ENCODE peak calls at places on chromosomes 6 and 20, in four cellular contexts. S is spleen, I is K562, H is upper lobe of left lung. N is an unnamed sample.

GRCh38 chr20:34112600-34113061 is 588 bp upstream of the EIF2S2 start:
- DNase-seq in H (no peak), S (peak; percentile 79), I (no peak), N (no peak)

GRCh38 chr20:43744966-43745733 is 18.3 kb upstream of the GTSF1L start:
- DNase-seq in S (no peak), I (peak; percentile 21), H (no peak), N (no peak)

GRCh38 chr6:40882321-40882720 is 156.7 kb downstream of the UNC5CL start:
- DNase-seq in I (no peak), H (peak; percentile 29), S (no peak), N (no peak)

GRCh38 chr20:61546641-61547040 is 294.6 kb downstream of the CDH4 start:
- DNase-seq in H (no peak), I (no peak), S (no peak), N (no peak)

GRCh38 chr6:81126150-81126549 is 626.3 kb downstream of the TENT5A start:
- DNase-seq in S (no peak), H (no peak), I (no peak), N (no peak)

GRCh38 chr6:116329156-116329555 is 41.6 kb upstream of the DSE start:
- DNase-seq in I (no peak), H (no peak), S (no peak), N (no peak)

GRCh38 chr6:11714116-11714797 is 64.3 kb downstream of the ADTRP start:
- DNase-seq in S (no peak), I (no peak), H (no peak), N (no peak)

GRCh38 chr6:150119256-150119655 is 23.6 kb upstream of the PPP1R14C start:
- DNase-seq in I (no peak), S (no peak), H (no peak), N (no peak)

GRCh38 chr6:27674882-27675281 is 202.0 kb upstream of the ZNF184 start:
- DNase-seq in I (no peak), H (no peak), S (no peak), N (no peak)

GRCh38 chr6:110513001-110513400 is 36.6 kb upstream of the SLC22A16 start:
- DNase-seq in S (no peak), H (no peak), I (no peak), N (no peak)

GRCh38 chr6:105798057-105798456 is 288.1 kb upstream of the PRDM1 start:
- DNase-seq in I (no peak), H (no peak), S (no peak), N (no peak)

GRCh38 chr6:105759946-105760345 is 326.2 kb upstream of the PRDM1 start:
- DNase-seq in H (no peak), I (no peak), S (no peak), N (no peak)

GRCh38 chr20:18738055-18738454 is 75.5 kb upstream of the SCP2D1 start:
- DNase-seq in I (peak; percentile 40), H (no peak), S (no peak), N (no peak)

GRCh38 chr20:52410746-52411317 is 219.3 kb upstream of the ZFP64 start:
- DNase-seq in H (no peak), S (no peak), I (no peak), N (no peak)

GRCh38 chr6:47145212-47145611 is 103.1 kb upstream of the ADGRF1 start:
- DNase-seq in H (no peak), I (no peak), S (no peak), N (no peak)

GRCh38 chr6:90068264-90068663 is 174.0 kb downstream of the GJA10 start:
- DNase-seq in S (no peak), I (peak; percentile 69), H (no peak), N (no peak)

GRCh38 chr20:4161447-4162251 is 146.3 kb upstream of the RNF24 start:
- DNase-seq in I (no peak), H (peak; percentile 73), S (peak; percentile 74), N (no peak)

DNA sequence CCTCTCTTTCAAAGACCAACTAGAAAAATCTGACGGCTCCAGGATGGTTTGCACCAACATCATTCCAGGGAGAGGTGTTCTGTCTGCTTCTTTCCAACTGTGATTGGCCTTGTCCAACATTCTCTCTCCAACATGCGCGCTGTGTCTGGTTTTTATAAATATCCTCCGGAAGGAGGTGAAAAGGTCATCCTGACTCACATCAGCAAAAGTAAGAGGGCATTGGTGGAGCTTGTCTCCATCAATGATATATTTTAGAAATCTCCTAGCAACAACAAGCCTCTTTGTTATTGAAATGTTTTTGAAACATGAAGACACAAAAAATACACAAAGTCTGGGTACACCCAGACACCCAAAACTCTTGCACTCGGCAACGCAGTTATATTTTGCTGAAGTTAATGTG is 475.3 kb upstream of the JARID2 start:
- DNase-seq in I (no peak), H (no peak), S (no peak), N (no peak)
- TF ChIP-seq POLR2AphosphoS5 in I (no peak), H (no peak), S (no peak), N (no peak)

GRCh38 chr6:42978487-42978792 is 541 bp downstream of the PEX6 start:
- DNase-seq in I (peak; percentile 81), S (peak; percentile 90), H (no peak), N (peak; percentile 37)

GRCh38 chr6:42978793-42979522 is at the start of gene PEX6:
- DNase-seq in S (peak; percentile 99), I (peak; percentile 94), H (peak; percentile 93), N (peak; percentile 96)

GRCh38 chr6:42970859-42971612 is 7.9 kb downstream of the PEX6 start:
- DNase-seq in H (no peak), I (peak; percentile 82), S (no peak), N (no peak)

GRCh38 chr6:42971746-42972327 is 7.1 kb downstream of the PEX6 start:
- DNase-seq in I (no peak), H (no peak), S (no peak), N (no peak)

DNA sequence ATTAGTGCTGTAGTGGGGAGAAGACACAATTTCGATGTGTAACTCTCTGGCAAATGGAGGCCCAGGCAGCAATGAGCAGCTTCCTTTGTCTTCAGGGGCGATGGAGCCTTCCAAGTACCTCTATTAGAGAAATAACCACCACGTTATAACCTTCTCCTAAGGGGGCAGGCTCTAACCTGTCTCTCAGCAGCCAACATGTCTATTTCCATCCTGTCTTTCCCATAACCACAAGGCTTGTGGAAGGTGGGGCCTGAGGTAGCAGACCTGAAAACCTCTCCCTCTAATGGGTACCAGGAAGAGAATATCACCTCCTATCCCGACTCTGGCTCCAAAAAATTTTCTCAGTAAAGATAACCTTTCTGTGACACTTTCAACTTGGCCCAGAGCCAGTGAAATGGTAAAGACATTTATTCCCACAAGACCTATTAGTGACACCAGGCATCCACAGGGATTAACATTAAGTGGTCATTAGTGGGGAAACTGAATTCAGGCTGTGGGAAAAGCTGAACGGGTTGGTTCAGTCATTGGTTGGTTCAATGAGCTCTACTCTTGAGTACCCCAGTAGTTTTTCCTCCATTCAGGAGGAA is 4.0 kb downstream of the PEX6 start:
- DNase-seq in H (no peak), S (no peak), I (no peak), N (no peak)
- TF ChIP-seq POLR2A in H (no peak), S (no peak), I (no peak), N (no peak)

GRCh38 chr20:38940644-38941043 is 14.4 kb downstream of the FAM83D start:
- DNase-seq in I (no peak), S (no peak), H (no peak), N (no peak)

GRCh38 chr20:38937000-38937399 is 10.8 kb downstream of the FAM83D start:
- DNase-seq in I (no peak), S (no peak), H (no peak), N (no peak)

GRCh38 chr20:38937978-38938473 is 11.8 kb downstream of the FAM83D start:
- DNase-seq in I (no peak), S (no peak), H (no peak), N (no peak)

GRCh38 chr20:38941726-38942389 is 15.6 kb downstream of the FAM83D start:
- DNase-seq in I (no peak), S (no peak), H (no peak), N (no peak)

GRCh38 chr20:38939686-38940085 is 13.5 kb downstream of the FAM83D start:
- DNase-seq in I (no peak), S (no peak), H (no peak), N (no peak)
- TF ChIP-seq POLR2AphosphoS5 in I (no peak), S (no peak), H (no peak), N (no peak)

DNA sequence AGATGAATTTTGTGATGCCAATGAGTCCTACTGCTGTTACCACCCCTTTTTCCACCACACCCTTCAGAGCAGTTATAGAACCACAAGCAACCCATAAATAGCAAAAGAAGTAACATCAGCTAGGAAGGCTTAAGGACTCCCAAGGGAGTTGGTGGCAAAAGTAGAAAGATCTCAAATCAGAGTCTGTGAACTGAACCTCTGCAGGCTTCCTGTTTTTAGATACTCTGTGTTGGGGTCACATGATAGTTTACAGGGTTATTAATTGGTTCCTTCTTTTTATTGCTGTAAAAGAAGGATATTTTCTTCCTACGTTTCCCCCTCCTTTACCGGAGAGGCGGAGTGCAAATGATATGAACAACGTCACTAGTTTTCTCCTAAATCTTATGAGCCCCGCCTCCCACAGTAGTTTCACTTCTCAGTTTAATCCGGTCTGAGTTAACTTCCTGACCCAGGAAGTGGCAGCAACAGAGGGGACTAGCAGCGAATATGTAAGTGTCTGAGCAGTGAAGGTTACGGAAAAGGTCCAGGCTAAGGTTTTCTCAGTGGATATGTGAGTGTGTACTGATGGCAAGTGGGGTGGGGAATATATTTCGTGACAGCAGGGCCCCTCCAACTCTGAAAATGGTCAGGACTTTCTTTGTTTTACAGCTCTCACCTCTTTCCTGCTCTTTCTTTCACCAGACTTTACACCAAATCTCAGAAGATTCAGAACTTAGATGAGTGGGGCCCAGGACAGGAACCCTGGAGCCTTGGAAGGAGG is at the start of gene TRIM38:
- DNase-seq in H (no peak), S (no peak), I (peak; percentile 85), N (peak; percentile 37)
- TF ChIP-seq POLR2A in H (peak; percentile 94), S (peak; percentile 89), I (peak; percentile 91), N (peak; percentile 98)

DNA sequence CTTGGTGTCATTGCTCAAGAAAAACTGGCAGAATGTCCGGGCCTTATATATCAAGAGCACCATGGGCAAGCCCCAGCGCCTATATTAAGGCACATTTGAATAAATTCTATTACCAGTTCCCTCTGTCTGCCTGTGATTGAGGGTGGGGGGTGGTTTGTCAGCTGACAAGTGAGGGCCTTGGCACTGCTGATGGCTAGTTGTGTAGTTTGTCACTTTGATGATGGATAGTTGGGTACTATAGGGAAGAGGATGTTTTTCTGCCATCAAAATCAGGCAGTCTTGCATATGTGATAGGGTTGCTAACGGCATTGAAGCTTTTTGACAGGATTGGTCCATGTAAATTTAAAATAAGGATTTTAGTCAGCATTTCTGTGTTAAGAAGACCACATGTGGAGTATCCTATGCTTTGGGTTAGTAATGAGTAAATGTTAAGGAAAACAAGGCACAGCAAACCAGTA is 2.5 kb downstream of the RPL10A start:
- DNase-seq in I (no peak), H (no peak), S (no peak), N (no peak)
- TF ChIP-seq POLR2AphosphoS5 in I (no peak), H (no peak), S (no peak), N (no peak)

GRCh38 chr20:297925-298754 is 770 bp downstream of the ZCCHC3 start:
- DNase-seq in S (peak; percentile 92), I (peak; percentile 48), H (peak; percentile 90), N (no peak)
- TF ChIP-seq POLR2A in S (no peak), I (peak; percentile 62), H (peak; percentile 18), N (peak; percentile 61)

N was measured in GM12892.